ENCODE peak calls at places on chromosomes 16 and 17, in four cellular contexts. One of them, this sample, is unnamed.

GRCh38 chr17:61822326-61823285 is 40.7 kb downstream of the BRIP1 start:
- DNase-seq in NT2/D1: no peak
- DNase-seq in frontal cortex: no peak
- DNase-seq in SK-N-SH: no peak
- DNase-seq in this sample: no peak

GRCh38 chr17:42107597-42108576 is 4.6 kb downstream of the DHX58 start:
- DNase-seq in SK-N-SH: peak
- DNase-seq in NT2/D1: peak
- DNase-seq in frontal cortex: peak
- DNase-seq in this sample: peak

GRCh38 chr17:39667262-39668140 is 752 bp upstream of the PNMT start:
- DNase-seq in SK-N-SH: peak
- DNase-seq in frontal cortex: no peak
- DNase-seq in NT2/D1: no peak
- DNase-seq in this sample: no peak

GRCh38 chr17:40068917-40069750 is 6.4 kb downstream of the THRA start:
- DNase-seq in SK-N-SH: peak
- DNase-seq in NT2/D1: no peak
- DNase-seq in frontal cortex: no peak
- DNase-seq in this sample: peak

GRCh38 chr16:4226251-4227039 is 15.4 kb downstream of the SRL start:
- DNase-seq in frontal cortex: no peak
- DNase-seq in NT2/D1: no peak
- DNase-seq in SK-N-SH: no peak
- DNase-seq in this sample: no peak

GRCh38 chr17:72972263-72972951 is 120.1 kb downstream of the SLC39A11 start:
- DNase-seq in NT2/D1: no peak
- DNase-seq in SK-N-SH: no peak
- DNase-seq in frontal cortex: no peak
- DNase-seq in this sample: no peak

GRCh38 chr17:37089998-37090397 is 141.2 kb downstream of the AATF start:
- DNase-seq in frontal cortex: no peak
- DNase-seq in SK-N-SH: no peak
- DNase-seq in NT2/D1: no peak
- DNase-seq in this sample: no peak

GRCh38 chr16:13041646-13042045 is 140.2 kb downstream of the SHISA9 start:
- DNase-seq in SK-N-SH: no peak
- DNase-seq in NT2/D1: no peak
- DNase-seq in frontal cortex: no peak
- DNase-seq in this sample: no peak

GRCh38 chr17:66292351-66292750 is 10.1 kb upstream of the PRKCA start:
- DNase-seq in SK-N-SH: no peak
- DNase-seq in frontal cortex: no peak
- DNase-seq in NT2/D1: no peak
- DNase-seq in this sample: no peak

GRCh38 chr17:2853111-2853721 is 57.0 kb downstream of the RAP1GAP2 start:
- DNase-seq in NT2/D1: no peak
- DNase-seq in frontal cortex: peak
- DNase-seq in SK-N-SH: peak
- DNase-seq in this sample: no peak

GRCh38 chr17:57735707-57736106 is 9.4 kb downstream of the CCDC182 start:
- DNase-seq in SK-N-SH: peak
- DNase-seq in frontal cortex: no peak
- DNase-seq in NT2/D1: peak
- DNase-seq in this sample: no peak

GRCh38 chr17:36632916-36633846 is 31.8 kb downstream of the MRM1 start:
- DNase-seq in frontal cortex: no peak
- DNase-seq in NT2/D1: no peak
- DNase-seq in SK-N-SH: no peak
- DNase-seq in this sample: no peak

GRCh38 chr16:6377956-6378355 is 954.7 kb upstream of the RBFOX1 start:
- DNase-seq in frontal cortex: no peak
- DNase-seq in SK-N-SH: no peak
- DNase-seq in NT2/D1: no peak
- DNase-seq in this sample: no peak

GRCh38 chr17:74937064-74938051 is 1.7 kb downstream of the OTOP3 start:
- DNase-seq in NT2/D1: no peak
- DNase-seq in frontal cortex: no peak
- DNase-seq in SK-N-SH: no peak
- DNase-seq in this sample: no peak

GRCh38 chr16:66741971-66742396 is 9.4 kb downstream of the DYNC1LI2 start:
- DNase-seq in SK-N-SH: no peak
- DNase-seq in NT2/D1: no peak
- DNase-seq in frontal cortex: no peak
- DNase-seq in this sample: no peak

GRCh38 chr16:89701425-89702406 is at the start of gene SPATA2L:
- DNase-seq in SK-N-SH: peak
- DNase-seq in frontal cortex: peak
- DNase-seq in NT2/D1: peak
- DNase-seq in this sample: no peak

GRCh38 chr17:80923211-80924110 is 68.2 kb upstream of the CHMP6 start:
- DNase-seq in NT2/D1: no peak
- DNase-seq in frontal cortex: no peak
- DNase-seq in SK-N-SH: no peak
- DNase-seq in this sample: no peak

GRCh38 chr17:58913552-58913951 is 157.9 kb downstream of the PPM1E start:
- DNase-seq in SK-N-SH: no peak
- DNase-seq in frontal cortex: no peak
- DNase-seq in NT2/D1: no peak
- DNase-seq in this sample: no peak

GRCh38 chr16:78094166-78094565 is 5.3 kb upstream of the WWOX start:
- DNase-seq in SK-N-SH: no peak
- DNase-seq in NT2/D1: no peak
- DNase-seq in frontal cortex: no peak
- DNase-seq in this sample: no peak

GRCh38 chr16:26454102-26454501 is 612.6 kb upstream of the C16orf82 start:
- DNase-seq in NT2/D1: no peak
- DNase-seq in frontal cortex: no peak
- DNase-seq in SK-N-SH: no peak
- DNase-seq in this sample: no peak

GRCh38 chr16:49013727-49014080 is 267.9 kb downstream of the CBLN1 start:
- DNase-seq in SK-N-SH: no peak
- DNase-seq in frontal cortex: no peak
- DNase-seq in NT2/D1: no peak
- DNase-seq in this sample: no peak

GRCh38 chr16:31427441-31428276 is 501 bp downstream of the COX6A2 start:
- DNase-seq in SK-N-SH: peak
- DNase-seq in frontal cortex: peak
- DNase-seq in NT2/D1: peak
- DNase-seq in this sample: no peak

GRCh38 chr17:14098246-14098645 is 28.9 kb downstream of the COX10 start:
- DNase-seq in SK-N-SH: no peak
- DNase-seq in frontal cortex: no peak
- DNase-seq in NT2/D1: no peak
- DNase-seq in this sample: no peak